ENCODE peak calls at places on chromosome 15, in six cellular contexts. Y is PC-3, Q is RWPE2, D is right lobe of liver, C is Panc1, Z is heart right ventricle. L is an unnamed sample.

GRCh38 chr15:98776607-98777281 is 128.4 kb downstream of the IGF1R start:
- ATAC-seq in C (no peak), Q (no peak), Y (no peak), D (no peak), Z (peak), L (no peak)

GRCh38 chr15:71784719-71785118 is 25.6 kb upstream of the NR2E3 start:
- ATAC-seq in C (peak), Q (no peak), Y (no peak), D (peak), Z (no peak), L (no peak)

GRCh38 chr15:45186771-45187577 is 792 bp downstream of the SHF start:
- ATAC-seq in Z (peak), Q (no peak), C (no peak), D (peak), Y (no peak), L (peak)

GRCh38 chr15:22867886-22868285 is 29.4 kb downstream of the NIPA2 start:
- ATAC-seq in Z (no peak), Q (no peak), Y (no peak), D (no peak), C (no peak), L (no peak)

GRCh38 chr15:79540551-79540950 is 108.4 kb downstream of the MINAR1 start:
- ATAC-seq in Y (no peak), D (no peak), C (no peak), Z (no peak), Q (no peak), L (no peak)

GRCh38 chr15:90570643-90571042 is 40.9 kb downstream of the CRTC3 start:
- ATAC-seq in Z (peak), Q (no peak), D (no peak), Y (peak), C (no peak), L (no peak)

GRCh38 chr15:40308844-40309189 is 1.1 kb upstream of the PLCB2 start:
- ATAC-seq in Y (no peak), C (no peak), Z (peak), D (peak), Q (peak), L (no peak)

GRCh38 chr15:72491768-72492167 is 17.6 kb downstream of the ARIH1 start:
- ATAC-seq in Z (no peak), Q (peak), D (no peak), C (peak), Y (peak), L (no peak)

GRCh38 chr15:66825731-66826130 is 123.7 kb downstream of the SMAD6 start:
- ATAC-seq in Y (no peak), D (no peak), C (no peak), Q (no peak), Z (no peak), L (no peak)

GRCh38 chr15:25234831-25235230 is 204.0 kb downstream of the UBE3A start:
- ATAC-seq in Y (no peak), D (no peak), Z (no peak), Q (no peak), C (no peak), L (no peak)
- H3K27ac ChIP-seq in Y (no peak), D (no peak), Z (no peak), Q (no peak), C (no peak), L (no peak)

DNA sequence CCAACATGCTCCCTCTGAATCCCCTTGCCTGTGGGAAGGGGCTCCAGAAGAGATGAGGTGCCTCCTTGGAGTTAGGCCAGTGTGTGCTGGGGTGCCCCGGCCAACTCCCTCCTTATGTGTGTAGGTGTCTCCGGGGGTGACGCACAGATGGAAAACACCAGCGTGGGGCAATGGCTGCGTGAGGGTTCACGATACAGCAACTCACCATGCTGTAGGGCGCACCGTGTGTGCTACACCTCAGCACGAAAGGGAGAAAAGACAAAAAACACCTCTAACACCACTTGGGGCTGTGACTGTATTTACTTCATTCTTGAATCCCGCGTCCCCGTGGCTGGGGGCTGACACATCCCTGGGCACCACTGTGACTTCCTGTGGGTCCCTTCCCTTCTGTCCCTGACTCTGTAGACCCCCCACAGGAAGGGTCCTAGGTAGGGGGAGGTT is 1.6 kb upstream of the CALML4 start:
- ATAC-seq in Z (no peak), D (no peak), C (no peak), Q (no peak), Y (no peak), L (no peak)
- H3K27ac ChIP-seq in Z (no peak), D (no peak), C (no peak), Q (no peak), Y (no peak), L (no peak)

GRCh38 chr15:52020253-52021085 is 1.4 kb downstream of the MAPK6 start:
- ATAC-seq in Q (peak), C (no peak), Y (no peak), D (peak), Z (no peak), L (no peak)

GRCh38 chr15:52019394-52020252 is 604 bp downstream of the MAPK6 start:
- ATAC-seq in Y (peak), C (peak), D (peak), Z (peak), Q (peak), L (peak)

GRCh38 chr15:52021128-52021671 is 2.2 kb downstream of the MAPK6 start:
- ATAC-seq in C (no peak), D (peak), Y (peak), Q (peak), Z (no peak), L (no peak)

GRCh38 chr15:52018693-52019393 is at the start of gene MAPK6:
- ATAC-seq in Z (peak), D (peak), Q (peak), C (peak), Y (peak), L (peak)

GRCh38 chr15:52018244-52018643 is 775 bp upstream of the MAPK6 start:
- ATAC-seq in D (no peak), C (no peak), Z (no peak), Q (no peak), Y (no peak), L (no peak)
- H3K27ac ChIP-seq in D (peak), C (peak), Z (peak), Q (peak), Y (no peak), L (no peak)

GRCh38 chr15:32852771-32853170 is 135.0 kb downstream of the GREM1 start:
- ATAC-seq in C (no peak), Q (no peak), D (no peak), Z (no peak), Y (no peak), L (no peak)
- H3K27ac ChIP-seq in C (no peak), Q (peak), D (no peak), Z (no peak), Y (no peak), L (no peak)

DNA sequence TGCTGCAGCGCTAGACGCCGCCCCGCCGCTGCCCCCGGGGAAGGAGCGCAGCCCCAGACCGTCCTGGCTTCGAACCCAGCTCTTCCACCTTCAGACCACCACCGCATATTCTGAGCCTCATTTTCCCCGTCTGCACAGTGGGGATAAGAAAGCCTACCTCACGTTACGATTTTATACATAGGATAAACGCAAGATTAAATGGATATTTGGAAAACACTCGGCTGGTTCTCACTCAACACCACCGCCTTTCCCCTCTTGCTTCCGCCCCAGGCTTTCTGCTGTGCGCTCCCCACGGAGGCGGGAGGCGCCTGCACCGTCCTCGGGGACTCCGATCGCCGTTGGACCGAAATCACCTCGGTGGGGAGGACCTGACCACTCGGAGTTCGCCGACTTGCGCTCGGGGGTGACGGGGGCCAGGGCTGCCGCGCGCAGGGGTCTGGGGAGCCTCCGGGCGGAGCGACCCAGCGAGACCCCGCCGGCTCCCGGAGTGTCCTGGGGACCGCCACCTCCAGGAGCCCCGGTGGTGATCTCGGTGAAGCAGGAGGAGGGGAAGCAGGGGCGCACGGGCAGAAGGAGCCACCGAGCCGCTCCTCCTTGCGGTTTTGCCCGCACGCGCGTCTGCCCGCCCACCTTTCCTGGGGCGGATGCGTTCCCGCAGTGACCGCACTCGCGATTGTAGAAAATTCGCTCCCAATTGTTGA is 4.0 kb downstream of the FBXL22 start:
- ATAC-seq in Y (peak), Q (peak), Z (no peak), D (peak), C (peak), L (peak)
- H3K27ac ChIP-seq in Y (no peak), Q (peak), Z (peak), D (peak), C (peak), L (peak)

DNA sequence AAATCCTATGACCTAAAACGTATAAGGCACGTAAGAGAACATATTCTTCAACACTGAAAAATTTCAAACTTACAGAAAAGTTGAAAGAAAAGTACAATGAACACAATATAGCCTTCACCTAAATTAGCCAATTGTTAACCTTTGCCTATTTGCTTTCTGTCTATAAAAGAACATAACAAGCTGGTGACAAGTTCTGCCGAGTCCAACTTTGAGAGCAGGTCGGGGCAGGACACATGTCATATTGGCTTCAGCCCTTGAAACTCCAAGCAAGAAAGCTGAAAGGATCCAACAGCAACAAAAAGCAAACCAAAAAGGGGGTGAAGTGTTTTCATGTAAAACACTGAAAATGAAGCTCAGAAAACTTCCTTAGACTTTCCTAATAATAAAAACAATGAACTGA is 59.1 kb downstream of the TBC1D2B start:
- ATAC-seq in C (no peak), D (peak), Q (no peak), Y (no peak), Z (no peak), L (no peak)
- H3K27ac ChIP-seq in C (no peak), D (peak), Q (no peak), Y (no peak), Z (no peak), L (peak)

GRCh38 chr15:56017511-56017910 is 24.1 kb upstream of the NEDD4 start:
- ATAC-seq in Z (no peak), D (no peak), Y (no peak), C (no peak), Q (no peak), L (no peak)
- H3K27ac ChIP-seq in Z (no peak), D (no peak), Y (no peak), C (no peak), Q (peak), L (no peak)

DNA sequence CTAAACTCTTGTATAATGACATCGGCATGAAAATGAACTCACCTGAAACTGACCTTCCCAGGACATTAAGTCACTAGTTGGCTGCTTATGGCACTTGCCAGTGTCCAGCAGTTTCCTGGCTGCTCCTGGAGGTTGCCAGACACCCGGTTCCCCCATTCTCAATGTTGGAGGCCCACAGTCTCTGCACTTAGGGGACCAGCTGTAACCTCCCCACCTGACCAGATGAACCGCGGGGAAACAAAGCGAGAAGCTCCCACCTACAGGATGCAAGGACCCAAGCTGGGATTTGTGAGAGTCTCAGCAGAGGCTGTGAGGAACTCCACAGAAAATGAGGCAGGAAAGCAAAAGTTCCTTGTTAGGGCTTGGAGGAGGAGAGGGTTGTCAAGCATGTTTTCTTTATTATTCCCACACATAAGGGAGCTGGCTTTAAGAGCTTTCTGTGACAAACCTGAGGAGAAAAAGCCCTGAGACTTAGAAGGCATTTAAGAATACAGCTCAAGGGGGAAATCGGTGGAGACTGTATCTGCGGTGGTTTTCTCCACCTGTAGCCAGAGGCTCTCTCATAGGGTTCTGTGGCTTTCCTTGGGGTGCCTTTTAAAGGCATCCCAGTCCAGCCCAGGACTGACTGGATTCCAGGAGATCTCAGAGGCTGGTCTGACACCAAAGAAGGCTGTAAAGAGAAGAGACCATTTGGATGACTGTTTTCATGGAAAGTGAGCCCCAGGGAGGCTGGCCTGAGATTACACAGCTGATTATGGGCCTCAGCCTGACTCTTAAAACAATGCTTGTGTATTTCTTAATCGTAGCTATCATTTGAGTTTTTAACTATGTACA is 4.6 kb downstream of the TPM1 start:
- ATAC-seq in Q (no peak), D (no peak), Y (no peak), Z (no peak), C (no peak), L (peak)
- H3K27ac ChIP-seq in Q (peak), D (no peak), Y (peak), Z (peak), C (peak), L (peak)

DNA sequence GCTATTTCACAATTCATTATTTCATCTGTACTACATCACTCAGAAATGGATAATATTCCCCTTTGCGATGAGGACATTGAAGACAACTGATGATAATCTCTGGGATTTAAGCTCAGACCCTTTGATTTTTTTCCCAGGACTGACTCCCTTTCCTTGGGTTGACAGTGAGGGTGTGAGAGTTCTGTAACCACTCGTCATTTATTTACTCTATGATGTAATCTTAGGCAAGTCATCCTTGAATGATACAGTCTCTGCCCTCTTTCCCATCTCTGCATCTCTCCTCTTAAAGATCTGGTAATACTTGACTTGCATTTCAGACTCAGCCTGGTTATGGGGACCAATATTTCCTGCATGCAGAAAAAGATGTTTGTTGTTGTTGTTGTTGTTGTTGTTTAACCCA is 1041.7 kb downstream of the AGBL1 start:
- ATAC-seq in Y (no peak), Z (no peak), D (no peak), Q (peak), C (no peak), L (no peak)
- H3K27ac ChIP-seq in Y (no peak), Z (no peak), D (no peak), Q (no peak), C (no peak), L (no peak)

L was measured in gastroesophageal sphincter.